ENCODE peak calls at places on chromosome 12, in six cellular contexts. One of them, this sample, is unnamed.

GRCh38 chr12:111227476-111228420 is 141.1 kb downstream of the PHETA1 start:
- DNase-seq in mammary epithelial cell: peak; percentile 4
- DNase-seq in MCF 10A: no peak
- DNase-seq in vagina: no peak
- DNase-seq in GM12864: no peak
- DNase-seq in suprapubic skin: no peak
- DNase-seq in this sample: no peak

GRCh38 chr12:80622271-80622670 is 85.2 kb upstream of the MYF6 start:
- DNase-seq in mammary epithelial cell: no peak
- DNase-seq in MCF 10A: peak; percentile 21
- DNase-seq in vagina: no peak
- DNase-seq in GM12864: no peak
- DNase-seq in suprapubic skin: no peak
- DNase-seq in this sample: no peak

GRCh38 chr12:127165567-127166392 is 1101.2 kb upstream of the TMEM132C start:
- DNase-seq in mammary epithelial cell: peak; percentile 78
- DNase-seq in MCF 10A: peak; percentile 80
- DNase-seq in vagina: no peak
- DNase-seq in GM12864: peak; percentile 35
- DNase-seq in suprapubic skin: peak; percentile 83
- DNase-seq in this sample: peak; percentile 23

GRCh38 chr12:29519585-29520182 is 22.2 kb upstream of the OVCH1 start:
- DNase-seq in mammary epithelial cell: peak; percentile 24
- DNase-seq in MCF 10A: peak; percentile 56
- DNase-seq in vagina: no peak
- DNase-seq in GM12864: peak; percentile 2
- DNase-seq in suprapubic skin: no peak
- DNase-seq in this sample: no peak

GRCh38 chr12:39606712-39607423 is 12.7 kb downstream of the ABCD2 start:
- DNase-seq in mammary epithelial cell: no peak
- DNase-seq in MCF 10A: no peak
- DNase-seq in vagina: no peak
- DNase-seq in GM12864: no peak
- DNase-seq in suprapubic skin: no peak
- DNase-seq in this sample: no peak

GRCh38 chr12:116236986-116237385 is 40.5 kb downstream of the MED13L start:
- DNase-seq in mammary epithelial cell: no peak
- DNase-seq in MCF 10A: no peak
- DNase-seq in vagina: no peak
- DNase-seq in GM12864: no peak
- DNase-seq in suprapubic skin: no peak
- DNase-seq in this sample: no peak

GRCh38 chr12:7042847-7043246 is 17.7 kb upstream of the C1S start:
- DNase-seq in mammary epithelial cell: peak; percentile 52
- DNase-seq in MCF 10A: peak; percentile 71
- DNase-seq in vagina: no peak
- DNase-seq in GM12864: no peak
- DNase-seq in suprapubic skin: no peak
- DNase-seq in this sample: no peak

GRCh38 chr12:113103756-113104450 is 31.7 kb downstream of the RASAL1 start:
- DNase-seq in mammary epithelial cell: peak; percentile 27
- DNase-seq in MCF 10A: no peak
- DNase-seq in vagina: no peak
- DNase-seq in GM12864: no peak
- DNase-seq in suprapubic skin: no peak
- DNase-seq in this sample: no peak

GRCh38 chr12:12779529-12779928 is 5.9 kb upstream of the APOLD1 start:
- DNase-seq in mammary epithelial cell: peak; percentile 88
- DNase-seq in MCF 10A: peak; percentile 88
- DNase-seq in vagina: no peak
- DNase-seq in GM12864: no peak
- DNase-seq in suprapubic skin: no peak
- DNase-seq in this sample: peak; percentile 47

GRCh38 chr12:23098110-23099049 is 473.4 kb downstream of the ETNK1 start:
- DNase-seq in mammary epithelial cell: no peak
- DNase-seq in MCF 10A: no peak
- DNase-seq in vagina: no peak
- DNase-seq in GM12864: no peak
- DNase-seq in suprapubic skin: no peak
- DNase-seq in this sample: no peak

DNA sequence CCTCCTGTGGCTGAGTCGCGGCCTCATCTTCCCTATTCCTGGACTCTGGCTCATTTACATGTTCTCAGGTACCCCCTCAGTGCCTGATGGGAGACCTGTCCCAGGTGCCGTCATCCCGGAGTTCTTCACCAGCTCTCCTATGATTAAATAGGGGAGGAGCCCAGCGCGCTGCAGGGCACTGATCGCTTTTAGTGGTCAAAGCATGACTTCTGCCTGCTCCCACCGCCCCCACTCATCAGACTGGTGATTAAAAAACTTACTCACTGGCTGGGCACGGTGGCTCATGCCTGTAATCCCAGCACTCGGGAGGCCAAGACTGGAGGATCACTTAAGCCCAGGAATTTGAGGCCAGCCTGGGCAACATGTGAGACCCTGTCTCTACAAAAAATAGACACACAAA is 85.9 kb downstream of the FOXN4 start:
- DNase-seq in mammary epithelial cell: no peak
- DNase-seq in MCF 10A: no peak
- DNase-seq in vagina: no peak
- DNase-seq in GM12864: no peak
- DNase-seq in suprapubic skin: no peak
- DNase-seq in this sample: no peak
- TF ChIP-seq CTCF in mammary epithelial cell: no peak
- TF ChIP-seq CTCF in MCF 10A: no peak
- TF ChIP-seq CTCF in vagina: no peak
- TF ChIP-seq CTCF in GM12864: no peak
- TF ChIP-seq CTCF in suprapubic skin: no peak
- TF ChIP-seq CTCF in this sample: no peak

DNA sequence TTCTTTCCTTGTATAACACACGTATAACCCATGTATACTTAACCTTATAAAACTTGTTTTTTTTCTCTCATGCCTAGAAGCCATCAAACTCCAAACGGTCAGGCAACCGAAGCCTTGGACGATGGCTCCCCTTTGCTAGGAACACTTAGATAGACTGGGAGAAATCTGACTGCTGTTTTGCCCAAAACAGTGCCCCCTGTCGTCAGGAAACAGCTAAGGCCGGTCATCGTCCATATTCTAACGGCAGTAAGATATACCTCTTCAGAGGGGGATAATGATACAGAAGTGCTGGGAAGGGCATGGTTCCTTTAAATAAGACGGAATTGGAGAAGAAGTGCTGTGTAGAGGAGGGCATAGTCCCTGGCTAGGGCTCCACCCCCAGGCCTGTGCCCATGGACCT is 130.5 kb downstream of the SLC41A2 start:
- DNase-seq in mammary epithelial cell: no peak
- DNase-seq in MCF 10A: no peak
- DNase-seq in vagina: no peak
- DNase-seq in GM12864: no peak
- DNase-seq in suprapubic skin: no peak
- DNase-seq in this sample: no peak
- TF ChIP-seq CTCF in mammary epithelial cell: peak; percentile 34
- TF ChIP-seq CTCF in MCF 10A: no peak
- TF ChIP-seq CTCF in vagina: no peak
- TF ChIP-seq CTCF in GM12864: peak; percentile 47
- TF ChIP-seq CTCF in suprapubic skin: no peak
- TF ChIP-seq CTCF in this sample: peak; percentile 10

GRCh38 chr12:55724940-55725309 is 3.9 kb downstream of the CD63 start:
- DNase-seq in mammary epithelial cell: no peak
- DNase-seq in MCF 10A: no peak
- DNase-seq in vagina: no peak
- DNase-seq in GM12864: no peak
- DNase-seq in suprapubic skin: peak; percentile 48
- DNase-seq in this sample: no peak
- TF ChIP-seq CTCF in mammary epithelial cell: no peak
- TF ChIP-seq CTCF in MCF 10A: no peak
- TF ChIP-seq CTCF in vagina: no peak
- TF ChIP-seq CTCF in GM12864: no peak
- TF ChIP-seq CTCF in suprapubic skin: no peak
- TF ChIP-seq CTCF in this sample: no peak

DNA sequence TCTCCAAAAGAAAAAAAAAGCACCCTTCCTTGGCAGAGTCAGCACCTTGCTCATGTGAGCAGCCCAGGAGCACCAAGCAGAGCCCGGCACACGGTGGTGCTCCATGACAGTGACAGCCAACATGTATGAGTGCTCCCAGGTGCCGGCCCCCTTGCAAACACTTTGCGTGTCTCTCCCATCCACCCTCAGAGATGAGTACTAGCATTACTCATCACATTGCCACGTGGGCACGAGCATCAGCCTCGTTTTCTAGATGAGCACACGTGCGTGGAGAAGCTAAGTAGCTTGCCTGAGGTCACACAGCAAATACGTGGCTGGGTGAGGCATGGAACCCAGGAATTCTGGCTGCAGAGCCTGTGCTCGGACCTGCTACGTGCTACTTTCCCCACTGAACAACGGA is 177.9 kb upstream of the PRMT8 start:
- DNase-seq in mammary epithelial cell: peak; percentile 57
- DNase-seq in MCF 10A: peak; percentile 47
- DNase-seq in vagina: no peak
- DNase-seq in GM12864: no peak
- DNase-seq in suprapubic skin: no peak
- DNase-seq in this sample: no peak
- TF ChIP-seq CTCF in mammary epithelial cell: no peak
- TF ChIP-seq CTCF in MCF 10A: no peak
- TF ChIP-seq CTCF in vagina: no peak
- TF ChIP-seq CTCF in GM12864: no peak
- TF ChIP-seq CTCF in suprapubic skin: no peak
- TF ChIP-seq CTCF in this sample: no peak

This sample was measured in kidney epithelial cell.